ENCODE peak calls at places on chromosomes 2 and 18, in four cellular contexts. I, B, W and Z are unnamed samples.

GRCh38 chr2:28406276-28407096 is 13.8 kb downstream of the FOSL2 start:
- DNase-seq in B (peak), W (no peak), I (no peak), Z (no peak)

GRCh38 chr2:12203528-12203927 is 457.1 kb downstream of the LPIN1 start:
- DNase-seq in I (no peak), W (no peak), B (no peak), Z (no peak)

GRCh38 chr2:168210216-168210897 is 37.0 kb downstream of the STK39 start:
- DNase-seq in I (no peak), W (no peak), B (no peak), Z (no peak)

GRCh38 chr18:11666176-11666575 is 22.9 kb upstream of the GNAL start:
- DNase-seq in I (no peak), B (no peak), W (no peak), Z (no peak)

GRCh38 chr2:240605867-240606743 is 19.2 kb upstream of the GPR35 start:
- DNase-seq in I (no peak), W (no peak), B (no peak), Z (no peak)

GRCh38 chr2:236610991-236611821 is 41.6 kb downstream of the ACKR3 start:
- DNase-seq in B (no peak), W (no peak), I (no peak), Z (no peak)

GRCh38 chr18:37548679-37549289 is 16.8 kb downstream of the CELF4 start:
- DNase-seq in I (no peak), W (no peak), B (no peak), Z (no peak)

GRCh38 chr18:4016391-4017049 is 438.6 kb downstream of the DLGAP1 start:
- DNase-seq in I (no peak), B (no peak), W (no peak), Z (no peak)

GRCh38 chr18:45734505-45734904 is 10.5 kb downstream of the SLC14A1 start:
- DNase-seq in B (no peak), I (no peak), W (no peak), Z (no peak)

GRCh38 chr2:108266218-108266617 is 22.5 kb upstream of the SULT1C2 start:
- DNase-seq in I (no peak), B (peak), W (no peak), Z (no peak)

GRCh38 chr2:59974051-59974766 is 579.2 kb downstream of the BCL11A start:
- DNase-seq in W (no peak), B (peak), I (no peak), Z (no peak)

GRCh38 chr2:144372484-144373195 is 147.3 kb downstream of the ZEB2 start:
- DNase-seq in I (no peak), B (no peak), W (peak), Z (no peak)

GRCh38 chr18:79621501-79621900 is 58.1 kb upstream of the CTDP1 start:
- DNase-seq in I (no peak), B (no peak), W (no peak), Z (no peak)

GRCh38 chr2:27378096-27378808 is 2.3 kb downstream of the ZNF513 start:
- DNase-seq in W (peak), B (no peak), I (no peak), Z (no peak)

GRCh38 chr2:151305129-151305691 is 15.7 kb upstream of the NMI start:
- DNase-seq in I (no peak), B (no peak), W (no peak), Z (no peak)

GRCh38 chr2:203802277-203803045 is 65.1 kb upstream of the CTLA4 start:
- DNase-seq in I (no peak), W (peak), B (no peak), Z (no peak)

GRCh38 chr2:132883430-132883829 is 213.4 kb upstream of the LYPD1 start:
- DNase-seq in B (no peak), I (no peak), W (no peak), Z (no peak)